ENCODE peak calls at places on chromosomes 11 and 22, in five cellular contexts. E, V, M, S and R are unnamed samples.

GRCh38 chr22:43399980-43400358 is 11.8 kb upstream of the MPPED1 start:
- DNase-seq in E (no peak), V (no peak), M (no peak), S (no peak), R (no peak)

GRCh38 chr22:23418159-23418788 is 161.8 kb downstream of the IGLL1 start:
- DNase-seq in E (no peak), V (no peak), M (no peak), S (no peak), R (no peak)

GRCh38 chr11:124612567-124613245 is 1.5 kb downstream of the PANX3 start:
- DNase-seq in E (no peak), V (no peak), M (no peak), S (no peak), R (no peak)

GRCh38 chr11:20367313-20367948 is 3.9 kb downstream of the HTATIP2 start:
- DNase-seq in E (peak; percentile 72), V (no peak), M (no peak), S (peak; percentile 77), R (no peak)

GRCh38 chr22:27880778-27881394 is 38.2 kb downstream of the PITPNB start:
- DNase-seq in E (peak; percentile 31), V (peak; percentile 57), M (peak; percentile 55), S (peak; percentile 54), R (no peak)

GRCh38 chr11:68661697-68662603 is 22.4 kb upstream of the GAL start:
- DNase-seq in E (no peak), V (no peak), M (no peak), S (no peak), R (no peak)

GRCh38 chr22:25362215-25362882 is 142.9 kb downstream of the CRYBB2 start:
- DNase-seq in E (no peak), V (peak; percentile 75), M (peak; percentile 45), S (no peak), R (peak; percentile 87)

GRCh38 chr22:46062971-46063631 is 86.1 kb upstream of the WNT7B start:
- DNase-seq in E (no peak), V (no peak), M (no peak), S (no peak), R (no peak)

GRCh38 chr22:20624161-20624616 is 116.8 kb downstream of the MED15 start:
- DNase-seq in E (no peak), V (no peak), M (no peak), S (no peak), R (no peak)

GRCh38 chr11:116108161-116108560 is 603.9 kb upstream of the CADM1 start:
- DNase-seq in E (no peak), V (no peak), M (no peak), S (no peak), R (no peak)

GRCh38 chr22:46067159-46068111 is 82.9 kb upstream of the PPARA start:
- DNase-seq in E (no peak), V (no peak), M (no peak), S (no peak), R (no peak)

GRCh38 chr11:119107538-119108150 is 500 bp downstream of the C2CD2L start:
- DNase-seq in E (no peak), V (peak; percentile 33), M (no peak), S (no peak), R (no peak)

GRCh38 chr11:93741882-93742226 is 382 bp downstream of the C11orf54 start:
- DNase-seq in E (peak; percentile 83), V (peak; percentile 74), M (peak; percentile 47), S (no peak), R (no peak)

DNA sequence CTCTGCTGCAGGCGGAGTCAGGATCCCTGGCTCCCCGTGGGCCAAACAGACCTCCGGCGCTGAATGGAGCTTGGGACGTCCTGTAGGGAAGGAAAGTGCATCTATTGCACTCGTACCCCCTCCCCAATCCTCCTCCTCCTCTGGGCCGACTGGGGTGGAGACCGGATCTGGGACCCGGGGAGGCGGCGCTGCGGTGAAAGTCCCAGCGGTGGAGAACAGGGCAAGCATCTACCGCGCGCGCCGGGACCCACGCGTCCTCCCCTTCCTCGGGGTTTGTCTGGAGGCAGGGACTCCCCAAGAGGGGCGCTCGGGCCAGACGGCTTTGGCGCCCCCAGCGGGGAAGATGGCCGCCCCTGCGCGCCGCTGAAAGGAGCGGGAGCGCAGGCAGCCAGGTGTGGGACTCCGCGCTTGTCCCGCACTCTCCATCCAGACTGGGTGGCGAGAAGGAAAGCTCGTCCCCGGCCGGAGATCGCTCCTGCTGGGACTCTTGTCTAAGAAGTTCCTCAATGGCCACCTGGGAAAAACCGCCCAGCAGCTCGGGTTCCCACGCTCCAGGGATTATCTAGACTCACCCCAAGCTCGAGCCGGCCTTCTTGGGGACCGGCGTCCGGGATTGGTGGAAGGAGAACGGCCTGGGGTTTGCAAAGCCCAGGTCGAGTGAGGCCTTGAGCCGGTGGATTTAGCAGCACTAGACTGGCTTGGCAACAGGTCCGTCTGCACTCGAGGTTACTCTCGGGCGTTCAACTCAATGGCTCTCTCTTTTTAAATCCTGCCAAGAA is 718 bp downstream of the FADS2 start:
- DNase-seq in E (no peak), V (peak; percentile 30), M (peak; percentile 37), S (peak; percentile 68), R (no peak)
- TF ChIP-seq CTCF in E (peak; percentile 48), V (no peak), M (peak; percentile 36), S (peak; percentile 49), R (no peak)

GRCh38 chr22:33467067-33467466 is 408.9 kb upstream of the SYN3 start:
- DNase-seq in E (no peak), V (no peak), M (no peak), S (no peak), R (no peak)

GRCh38 chr22:33465554-33465953 is 407.4 kb upstream of the SYN3 start:
- DNase-seq in E (no peak), V (no peak), M (peak; percentile 33), S (no peak), R (no peak)

GRCh38 chr22:33470456-33470855 is 412.3 kb upstream of the SYN3 start:
- DNase-seq in E (no peak), V (no peak), M (no peak), S (no peak), R (no peak)

GRCh38 chr22:33464698-33465097 is 406.5 kb upstream of the SYN3 start:
- DNase-seq in E (no peak), V (no peak), M (no peak), S (no peak), R (no peak)

DNA sequence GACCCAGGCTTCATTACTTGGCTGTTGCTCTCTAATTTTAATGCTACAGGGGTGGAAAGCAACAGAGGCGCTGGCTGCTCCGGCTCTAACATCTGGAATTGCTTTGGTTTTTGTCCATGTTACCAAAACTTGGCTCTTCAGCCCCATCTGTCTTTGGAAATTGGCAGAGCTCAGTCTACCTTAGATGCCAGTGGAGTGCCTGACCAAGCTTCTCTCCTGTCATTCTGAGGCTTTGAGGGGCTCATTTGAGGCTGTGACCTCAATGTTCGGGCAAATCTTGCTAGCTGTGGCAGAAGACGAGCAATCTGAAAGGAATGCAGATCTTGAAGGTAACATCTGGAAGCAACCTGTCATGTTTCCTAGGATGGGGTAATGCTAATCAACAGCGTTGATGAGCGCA is 409.5 kb upstream of the SYN3 start:
- DNase-seq in E (no peak), V (no peak), M (no peak), S (no peak), R (no peak)
- TF ChIP-seq CTCF in E (peak; percentile 47), V (no peak), M (no peak), S (no peak), R (no peak)

GRCh38 chr11:22426915-22427314 is 88.7 kb downstream of the SLC17A6 start:
- DNase-seq in E (no peak), V (no peak), M (no peak), S (no peak), R (no peak)
- TF ChIP-seq CTCF in E (peak; percentile 34), V (no peak), M (peak; percentile 8), S (peak; percentile 46), R (no peak)

GRCh38 chr22:30948930-30949342 is 19.6 kb downstream of the MORC2 start:
- DNase-seq in E (no peak), V (no peak), M (no peak), S (no peak), R (no peak)
- TF ChIP-seq CTCF in E (no peak), V (no peak), M (no peak), S (no peak), R (no peak)